ENCODE peak calls at places on chromosomes 2 and 18, in four cellular contexts. I is CD8-positive, alpha-beta memory T cell; A is hepatocyte; Z is astrocyte. D is an unnamed sample.

GRCh38 chr18:5066380-5066977 is 130.6 kb downstream of the AKAIN1 start:
- DNase-seq in I (no peak), Z (no peak), A (peak; percentile 18), D (no peak)

GRCh38 chr2:45121236-45121927 is 112.1 kb upstream of the SIX2 start:
- DNase-seq in Z (no peak), A (no peak), I (no peak), D (no peak)

GRCh38 chr2:223050188-223050587 is 1.8 kb upstream of the KCNE4 start:
- DNase-seq in Z (no peak), I (no peak), A (no peak), D (no peak)

GRCh38 chr2:118667366-118667765 is 180.1 kb downstream of the EN1 start:
- DNase-seq in Z (peak; percentile 89), I (no peak), A (no peak), D (no peak)

GRCh38 chr2:14743883-14744282 is 111.4 kb downstream of the LRATD1 start:
- DNase-seq in A (peak; percentile 8), Z (no peak), I (no peak), D (no peak)

GRCh38 chr18:2905802-2906521 is 59.2 kb downstream of the EMILIN2 start:
- DNase-seq in I (peak; percentile 29), A (peak; percentile 71), Z (no peak), D (peak; percentile 26)

GRCh38 chr2:30820381-30821055 is 13.3 kb upstream of the CAPN13 start:
- DNase-seq in A (no peak), Z (no peak), I (no peak), D (no peak)

GRCh38 chr2:17309741-17310339 is 208.4 kb downstream of the RAD51AP2 start:
- DNase-seq in Z (peak; percentile 39), I (no peak), A (peak; percentile 86), D (no peak)

GRCh38 chr2:207849443-207849842 is 79.7 kb upstream of the FZD5 start:
- DNase-seq in Z (no peak), I (no peak), A (no peak), D (no peak)

GRCh38 chr18:36185901-36186460 is 1.3 kb upstream of the MOCOS start:
- DNase-seq in I (no peak), Z (no peak), A (no peak), D (no peak)

GRCh38 chr2:46873632-46874068 is 42.0 kb downstream of the MCFD2 start:
- DNase-seq in I (no peak), A (peak; percentile 88), Z (peak; percentile 96), D (no peak)

GRCh38 chr2:144470819-144471218 is 49.1 kb downstream of the ZEB2 start:
- DNase-seq in A (no peak), Z (peak; percentile 33), I (no peak), D (no peak)

GRCh38 chr2:167001165-167001564 is 112.9 kb downstream of the XIRP2 start:
- DNase-seq in Z (no peak), I (no peak), A (no peak), D (no peak)

GRCh38 chr2:140178224-140178623 is 1398.0 kb upstream of the NXPH2 start:
- DNase-seq in Z (no peak), I (no peak), A (no peak), D (no peak)

GRCh38 chr2:134143568-134143967 is 110.3 kb upstream of the MGAT5 start:
- DNase-seq in I (no peak), A (no peak), Z (peak; percentile 18), D (no peak)

GRCh38 chr2:125490308-125490707 is 1165.7 kb upstream of the GYPC start:
- DNase-seq in A (no peak), Z (no peak), I (no peak), D (no peak)

GRCh38 chr2:199315299-199316179 is 142.2 kb downstream of the SATB2 start:
- DNase-seq in Z (peak; percentile 78), A (peak; percentile 69), I (no peak), D (no peak)

GRCh38 chr2:63665806-63666205 is 77.0 kb downstream of the MDH1 start:
- DNase-seq in Z (peak; percentile 83), I (no peak), A (no peak), D (no peak)

GRCh38 chr2:20633794-20634259 is 17.1 kb downstream of the HS1BP3 start:
- DNase-seq in A (peak; percentile 41), I (no peak), Z (no peak), D (no peak)

GRCh38 chr2:224968051-224968450 is 74.2 kb downstream of the DOCK10 start:
- DNase-seq in A (no peak), I (no peak), Z (no peak), D (no peak)

GRCh38 chr2:10126627-10127026 is 4.1 kb downstream of the RRM2 start:
- DNase-seq in A (no peak), I (no peak), Z (peak; percentile 67), D (no peak)

GRCh38 chr2:127104881-127105655 is 1.9 kb downstream of the BIN1 start:
- DNase-seq in I (no peak), Z (no peak), A (peak; percentile 36), D (no peak)

GRCh38 chr2:71880846-71881610 is 266.6 kb downstream of the CYP26B1 start:
- DNase-seq in A (no peak), I (no peak), Z (peak; percentile 77), D (no peak)

GRCh38 chr2:121478996-121479735 is 51.5 kb upstream of the RNU4ATAC start:
- DNase-seq in Z (peak; percentile 16), A (no peak), I (no peak), D (no peak)

GRCh38 chr18:21243041-21243431 is 1.0 kb downstream of the GREB1L start:
- DNase-seq in I (no peak), A (peak; percentile 29), Z (peak; percentile 17), D (no peak)

GRCh38 chr2:159084395-159085370 is 116.2 kb downstream of the TANC1 start:
- DNase-seq in I (no peak), Z (peak; percentile 93), A (no peak), D (no peak)

GRCh38 chr2:19988600-19988999 is 1.3 kb downstream of the WDR35 start:
- DNase-seq in A (no peak), I (no peak), Z (no peak), D (no peak)

DNA sequence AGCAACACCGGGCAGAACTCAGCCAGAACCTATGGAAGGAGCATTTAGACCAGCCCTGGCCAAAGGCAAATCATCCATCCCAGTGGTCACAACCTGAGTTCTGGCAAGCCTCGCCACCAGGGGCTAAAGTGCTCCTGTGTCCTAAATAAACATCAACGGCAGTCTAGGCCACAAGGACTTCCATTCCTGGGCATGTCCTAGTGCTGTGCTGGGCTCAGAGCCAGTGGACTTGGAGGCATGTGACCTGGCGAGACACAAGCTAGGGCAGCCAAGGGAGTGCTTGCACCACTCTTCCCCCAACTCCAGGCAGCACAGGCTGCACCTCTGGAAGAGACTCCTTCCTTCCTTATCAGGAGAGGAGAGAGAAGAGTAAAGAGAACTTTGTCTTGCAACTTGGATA is 69.0 kb downstream of the ST6GAL2 start:
- DNase-seq in A (no peak), I (no peak), Z (no peak), D (no peak)
- H3K4me3 ChIP-seq in A (no peak overlapping the region), I (no peak overlapping the region), Z (no peak overlapping the region), D (no peak overlapping the region)

GRCh38 chr2:237485304-237485703 is 1.7 kb upstream of the MLPH start:
- DNase-seq in Z (no peak), A (no peak), I (no peak), D (no peak)

GRCh38 chr2:237487496-237487895 is 445 bp downstream of the MLPH start:
- DNase-seq in I (no peak), Z (no peak), A (no peak), D (no peak)

GRCh38 chr2:237486819-237487448 is at the start of gene MLPH:
- DNase-seq in Z (peak; percentile 57), A (peak; percentile 61), I (no peak), D (no peak)

GRCh38 chr2:237485844-237486243 is 1.2 kb upstream of the MLPH start:
- DNase-seq in A (no peak), Z (no peak), I (no peak), D (no peak)

DNA sequence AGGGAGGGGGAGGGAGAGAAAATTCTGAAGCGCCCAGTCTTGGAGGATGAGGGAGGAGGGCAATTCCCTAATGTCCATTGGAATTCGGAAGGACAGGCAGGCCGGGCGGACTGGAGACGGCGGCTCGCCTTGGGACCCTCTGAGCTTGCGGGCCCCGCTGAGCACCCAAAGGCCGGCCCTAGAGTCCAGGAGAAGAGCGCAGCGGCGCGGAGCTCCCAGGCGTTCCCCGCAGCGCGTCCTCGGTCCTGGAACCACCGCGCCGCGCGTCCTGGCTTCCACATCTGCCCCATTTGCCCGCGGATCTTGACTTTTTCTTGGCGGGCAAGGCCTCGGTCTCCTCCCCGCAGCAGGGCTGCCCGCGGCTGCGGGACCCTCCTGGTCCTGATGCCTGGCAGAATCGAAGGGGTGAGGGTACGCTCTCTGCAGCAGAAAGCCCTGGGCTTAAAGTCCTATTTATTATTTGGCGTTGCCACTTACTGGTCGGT is 675 bp upstream of the MLPH start:
- DNase-seq in A (no peak), I (no peak), Z (no peak), D (no peak)
- H3K4me3 ChIP-seq in A (peak overlapping the region; percentile 51), I (no peak overlapping the region), Z (peak overlapping the region; percentile 82), D (no peak overlapping the region)

GRCh38 chr18:57433492-57434176 is 1.5 kb upstream of the ONECUT2 start:
- DNase-seq in Z (no peak), A (no peak), I (no peak), D (no peak)
- H3K4me3 ChIP-seq in Z (no peak overlapping the region), A (no peak overlapping the region), I (no peak overlapping the region), D (no peak overlapping the region)

GRCh38 chr18:10131036-10131774 is 217.4 kb downstream of the VAPA start:
- DNase-seq in Z (no peak), A (peak; percentile 46), I (no peak), D (no peak)
- H3K4me3 ChIP-seq in Z (peak overlapping the region; percentile 36), A (no peak overlapping the region), I (no peak overlapping the region), D (no peak overlapping the region)

DNA sequence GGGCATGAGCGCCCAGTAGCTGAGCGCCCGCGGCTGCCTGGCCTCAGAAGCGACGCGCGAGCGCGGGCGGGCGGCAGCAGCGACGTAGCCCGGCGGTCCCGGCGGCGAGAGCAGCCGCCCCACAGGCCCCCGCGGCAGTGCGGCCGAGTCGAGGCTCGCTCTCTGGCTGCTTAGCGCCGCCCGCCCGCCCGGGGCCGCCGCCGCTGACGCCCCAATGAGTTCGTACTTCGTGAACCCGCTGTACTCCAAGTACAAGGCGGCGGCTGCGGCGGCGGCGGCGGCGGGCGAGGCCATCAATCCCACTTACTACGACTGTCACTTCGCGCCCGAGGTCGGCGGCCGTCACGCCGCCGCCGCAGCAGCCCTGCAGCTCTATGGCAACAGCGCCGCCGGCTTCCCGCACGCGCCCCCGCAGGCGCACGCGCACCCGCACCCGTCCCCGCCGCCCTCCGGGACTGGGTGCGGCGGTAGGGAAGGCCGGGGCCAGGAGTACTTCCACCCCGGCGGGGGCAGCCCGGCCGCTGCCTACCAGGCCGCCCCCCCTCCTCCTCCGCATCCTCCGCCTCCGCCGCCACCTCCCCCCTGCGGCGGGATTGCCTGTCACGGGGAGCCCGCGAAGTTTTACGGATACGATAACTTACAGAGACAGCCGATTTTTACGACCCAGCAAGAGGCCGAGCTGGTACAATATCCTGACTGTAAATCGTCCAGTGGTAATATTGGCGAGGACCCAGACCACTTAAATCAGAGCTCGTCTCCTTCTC is 830 bp downstream of the HOXD8 start:
- DNase-seq in Z (no peak), A (peak; percentile 57), I (peak; percentile 30), D (no peak)
- H3K4me3 ChIP-seq in Z (no peak overlapping the region), A (peak overlapping the region; percentile 56), I (no peak overlapping the region), D (no peak overlapping the region)

DNA sequence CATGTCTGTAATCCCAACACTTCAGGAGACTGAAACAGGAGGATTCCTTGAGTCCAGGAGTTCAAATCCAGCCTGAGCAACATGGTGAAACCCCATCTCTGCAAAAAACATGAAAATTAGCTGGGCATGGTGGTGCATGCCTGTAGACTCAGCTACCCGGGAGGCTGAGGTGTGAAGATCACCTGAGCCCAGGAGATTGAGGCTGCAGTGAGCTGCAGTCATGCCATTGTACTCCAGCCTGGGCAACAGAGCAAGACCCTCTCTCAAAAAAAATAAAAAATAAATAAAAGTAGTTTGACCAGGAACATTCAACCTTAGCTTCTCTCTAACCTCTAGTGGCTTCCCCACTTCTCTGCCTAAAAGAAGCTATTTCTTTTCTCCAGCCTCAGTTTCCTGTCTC is 23.8 kb downstream of the SH3BP4 start:
- DNase-seq in I (no peak), A (no peak), Z (no peak), D (no peak)
- H3K4me3 ChIP-seq in I (no peak overlapping the region), A (no peak overlapping the region), Z (no peak overlapping the region), D (no peak overlapping the region)

D was measured in CD4-positive, alpha-beta memory T cell.